ENCODE peak calls at places on chromosomes 13 and 19, in ten cellular contexts. H is HCT116, C is stomach, A is H1, F is suprapubic skin, Z is transverse colon, R is K562, G is breast epithelium, B is spleen, L is esophagus muscularis mucosa. I is an unnamed sample.

GRCh38 chr13:24683833-24684599 is 3.8 kb downstream of the ATP12A start:
- DNase-seq in H (peak), C (peak), A (peak), F (no peak), Z (peak), R (peak), G (no peak), B (peak), L (no peak), I (no peak)

GRCh38 chr19:50358483-50359431 is 6.7 kb downstream of the NAPSA start:
- DNase-seq in H (no peak), C (peak), A (no peak), F (no peak), Z (peak), R (peak), G (peak), B (peak), L (no peak), I (peak)

GRCh38 chr13:28394422-28394821 is 100.5 kb downstream of the FLT1 start:
- DNase-seq in H (no peak), C (no peak), A (no peak), F (no peak), Z (no peak), R (no peak), G (no peak), B (no peak), L (no peak), I (no peak)

GRCh38 chr13:40653558-40654318 is 12.7 kb downstream of the FOXO1 start:
- DNase-seq in H (no peak), C (no peak), A (no peak), F (no peak), Z (no peak), R (no peak), G (no peak), B (no peak), L (no peak), I (no peak)

GRCh38 chr19:43337737-43338136 is 15.7 kb upstream of the CD177 start:
- DNase-seq in H (no peak), C (no peak), A (no peak), F (no peak), Z (peak), R (no peak), G (no peak), B (no peak), L (no peak), I (no peak)

GRCh38 chr19:41353466-41354342 is at the start of gene TGFB1:
- DNase-seq in H (peak), C (peak), A (peak), F (peak), Z (peak), R (peak), G (peak), B (peak), L (peak), I (peak)

GRCh38 chr19:16661480-16662034 is 618 bp downstream of the TMEM38A start:
- DNase-seq in H (no peak), C (peak), A (peak), F (peak), Z (peak), R (peak), G (peak), B (no peak), L (no peak), I (peak)

GRCh38 chr19:6551091-6551490 is 20.3 kb downstream of the TNFSF9 start:
- DNase-seq in H (no peak), C (no peak), A (no peak), F (no peak), Z (no peak), R (no peak), G (no peak), B (no peak), L (no peak), I (no peak)

GRCh38 chr13:36163809-36164308 is 32.7 kb upstream of the DCLK1 start:
- DNase-seq in H (no peak), C (peak), A (no peak), F (no peak), Z (peak), R (no peak), G (peak), B (no peak), L (peak), I (peak)

GRCh38 chr13:42781362-42781761 is at the start of gene FAM216B:
- DNase-seq in H (no peak), C (no peak), A (no peak), F (no peak), Z (no peak), R (no peak), G (no peak), B (no peak), L (no peak), I (no peak)

GRCh38 chr13:73970413-73971055 is 163.7 kb downstream of the KLF12 start:
- DNase-seq in H (no peak), C (no peak), A (no peak), F (no peak), Z (no peak), R (no peak), G (no peak), B (no peak), L (no peak), I (no peak)

GRCh38 chr19:17282488-17283256 is 971 bp downstream of the ANKLE1 start:
- DNase-seq in H (peak), C (peak), A (peak), F (peak), Z (peak), R (peak), G (peak), B (peak), L (peak), I (peak)

GRCh38 chr19:47613165-47614146 is 4.5 kb downstream of the BICRA start:
- DNase-seq in H (no peak), C (no peak), A (peak), F (no peak), Z (no peak), R (no peak), G (peak), B (no peak), L (no peak), I (peak)

GRCh38 chr19:10093295-10094186 is 7.4 kb downstream of the SHFL start:
- DNase-seq in H (no peak), C (no peak), A (no peak), F (no peak), Z (no peak), R (peak), G (no peak), B (peak), L (no peak), I (no peak)

GRCh38 chr19:6531163-6531955 is 533 bp downstream of the TNFSF9 start:
- DNase-seq in H (no peak), C (no peak), A (no peak), F (peak), Z (no peak), R (peak), G (no peak), B (no peak), L (no peak), I (no peak)

GRCh38 chr19:29618871-29619270 is 12.8 kb downstream of the POP4 start:
- DNase-seq in H (no peak), C (no peak), A (no peak), F (no peak), Z (no peak), R (no peak), G (no peak), B (peak), L (no peak), I (no peak)

GRCh38 chr19:48837081-48837524 is 812 bp upstream of the HSD17B14 start:
- DNase-seq in H (peak), C (peak), A (peak), F (peak), Z (peak), R (no peak), G (peak), B (peak), L (peak), I (peak)

GRCh38 chr13:47945738-47946137 is 55.3 kb downstream of the SUCLA2 start:
- DNase-seq in H (no peak), C (no peak), A (no peak), F (no peak), Z (no peak), R (no peak), G (no peak), B (no peak), L (no peak), I (no peak)

GRCh38 chr13:105139380-105140285 is 1395.8 kb downstream of the EFNB2 start:
- DNase-seq in H (peak), C (peak), A (no peak), F (peak), Z (peak), R (no peak), G (peak), B (peak), L (no peak), I (peak)

GRCh38 chr19:20067898-20068297 is 9.9 kb upstream of the ZNF90 start:
- DNase-seq in H (no peak), C (no peak), A (no peak), F (no peak), Z (no peak), R (no peak), G (no peak), B (no peak), L (no peak), I (no peak)

GRCh38 chr13:103351035-103351828 is 285.0 kb upstream of the SLC10A2 start:
- DNase-seq in H (no peak), C (no peak), A (peak), F (no peak), Z (peak), R (no peak), G (no peak), B (no peak), L (no peak), I (no peak)

GRCh38 chr19:19064811-19065745 is 1.3 kb downstream of the SLC25A42 start:
- DNase-seq in H (no peak), C (no peak), A (no peak), F (no peak), Z (peak), R (peak), G (no peak), B (peak), L (no peak), I (no peak)

GRCh38 chr19:940591-941291 is 14.9 kb downstream of the ARID3A start:
- DNase-seq in H (no peak), C (peak), A (no peak), F (peak), Z (peak), R (no peak), G (peak), B (peak), L (no peak), I (peak)

GRCh38 chr19:57675881-57676280 is 5.9 kb upstream of the ZNF551 start:
- DNase-seq in H (no peak), C (no peak), A (no peak), F (no peak), Z (no peak), R (no peak), G (no peak), B (no peak), L (no peak), I (no peak)

GRCh38 chr13:45361596-45362206 is 20.7 kb upstream of the TPT1 start:
- DNase-seq in H (peak), C (no peak), A (no peak), F (no peak), Z (no peak), R (peak), G (no peak), B (no peak), L (no peak), I (no peak)

GRCh38 chr13:71249031-71249430 is 618.0 kb downstream of the DACH1 start:
- DNase-seq in H (no peak), C (no peak), A (no peak), F (no peak), Z (no peak), R (no peak), G (no peak), B (no peak), L (no peak), I (no peak)

GRCh38 chr19:18333680-18334079 is 6.7 kb upstream of the PGPEP1 start:
- DNase-seq in H (no peak), C (no peak), A (no peak), F (no peak), Z (no peak), R (no peak), G (no peak), B (no peak), L (no peak), I (no peak)

GRCh38 chr13:57846600-57847173 is 215.1 kb downstream of the PCDH17 start:
- DNase-seq in H (no peak), C (no peak), A (no peak), F (no peak), Z (no peak), R (no peak), G (no peak), B (no peak), L (no peak), I (no peak)

GRCh38 chr19:10353793-10354391 is 14.5 kb upstream of the ICAM3 start:
- DNase-seq in H (peak), C (no peak), A (peak), F (no peak), Z (peak), R (peak), G (no peak), B (no peak), L (no peak), I (no peak)

GRCh38 chr19:45125975-45126493 is 33.1 kb downstream of the PPP1R37 start:
- DNase-seq in H (peak), C (peak), A (peak), F (no peak), Z (peak), R (peak), G (peak), B (peak), L (no peak), I (no peak)

GRCh38 chr13:89401209-89401810 is 1730.1 kb downstream of the SLITRK5 start:
- DNase-seq in H (no peak), C (no peak), A (no peak), F (no peak), Z (no peak), R (no peak), G (no peak), B (no peak), L (no peak), I (no peak)

GRCh38 chr13:37534181-37534580 is 64.4 kb downstream of the POSTN start:
- DNase-seq in H (no peak), C (no peak), A (no peak), F (no peak), Z (no peak), R (no peak), G (no peak), B (no peak), L (no peak), I (no peak)

GRCh38 chr19:49059056-49059455 is 1.5 kb upstream of the CGB7 start:
- DNase-seq in H (no peak), C (no peak), A (no peak), F (no peak), Z (no peak), R (no peak), G (no peak), B (no peak), L (no peak), I (no peak)

GRCh38 chr19:46350029-46350757 is 3.3 kb downstream of the PPP5C start:
- DNase-seq in H (no peak), C (no peak), A (no peak), F (no peak), Z (peak), R (peak), G (no peak), B (no peak), L (no peak), I (no peak)

GRCh38 chr13:95676100-95676774 is 702 bp upstream of the DNAJC3 start:
- DNase-seq in H (peak), C (peak), A (no peak), F (no peak), Z (peak), R (peak), G (peak), B (peak), L (no peak), I (no peak)

GRCh38 chr19:16527971-16528521 is 14.2 kb downstream of the CHERP start:
- DNase-seq in H (no peak), C (peak), A (peak), F (no peak), Z (no peak), R (peak), G (no peak), B (no peak), L (no peak), I (no peak)

GRCh38 chr13:79741006-79741405 is 260.1 kb downstream of the NDFIP2 start:
- DNase-seq in H (no peak), C (no peak), A (no peak), F (no peak), Z (no peak), R (no peak), G (no peak), B (no peak), L (no peak), I (no peak)

GRCh38 chr19:55228403-55229031 is at the start of gene TMEM86B:
- DNase-seq in H (no peak), C (peak), A (no peak), F (no peak), Z (no peak), R (no peak), G (no peak), B (no peak), L (no peak), I (no peak)
- TF ChIP-seq POLR2AphosphoS5 in H (no peak), C (peak), A (no peak), F (no peak), Z (no peak), R (no peak), G (no peak), B (no peak), L (no peak), I (no peak)

GRCh38 chr13:99237981-99238662 is 20.1 kb downstream of the GPR18 start:
- DNase-seq in H (no peak), C (no peak), A (no peak), F (no peak), Z (no peak), R (no peak), G (no peak), B (no peak), L (no peak), I (no peak)
- TF ChIP-seq POLR2A in H (no peak), C (no peak), A (no peak), F (no peak), Z (no peak), R (no peak), G (no peak), B (no peak), L (no peak), I (no peak)

DNA sequence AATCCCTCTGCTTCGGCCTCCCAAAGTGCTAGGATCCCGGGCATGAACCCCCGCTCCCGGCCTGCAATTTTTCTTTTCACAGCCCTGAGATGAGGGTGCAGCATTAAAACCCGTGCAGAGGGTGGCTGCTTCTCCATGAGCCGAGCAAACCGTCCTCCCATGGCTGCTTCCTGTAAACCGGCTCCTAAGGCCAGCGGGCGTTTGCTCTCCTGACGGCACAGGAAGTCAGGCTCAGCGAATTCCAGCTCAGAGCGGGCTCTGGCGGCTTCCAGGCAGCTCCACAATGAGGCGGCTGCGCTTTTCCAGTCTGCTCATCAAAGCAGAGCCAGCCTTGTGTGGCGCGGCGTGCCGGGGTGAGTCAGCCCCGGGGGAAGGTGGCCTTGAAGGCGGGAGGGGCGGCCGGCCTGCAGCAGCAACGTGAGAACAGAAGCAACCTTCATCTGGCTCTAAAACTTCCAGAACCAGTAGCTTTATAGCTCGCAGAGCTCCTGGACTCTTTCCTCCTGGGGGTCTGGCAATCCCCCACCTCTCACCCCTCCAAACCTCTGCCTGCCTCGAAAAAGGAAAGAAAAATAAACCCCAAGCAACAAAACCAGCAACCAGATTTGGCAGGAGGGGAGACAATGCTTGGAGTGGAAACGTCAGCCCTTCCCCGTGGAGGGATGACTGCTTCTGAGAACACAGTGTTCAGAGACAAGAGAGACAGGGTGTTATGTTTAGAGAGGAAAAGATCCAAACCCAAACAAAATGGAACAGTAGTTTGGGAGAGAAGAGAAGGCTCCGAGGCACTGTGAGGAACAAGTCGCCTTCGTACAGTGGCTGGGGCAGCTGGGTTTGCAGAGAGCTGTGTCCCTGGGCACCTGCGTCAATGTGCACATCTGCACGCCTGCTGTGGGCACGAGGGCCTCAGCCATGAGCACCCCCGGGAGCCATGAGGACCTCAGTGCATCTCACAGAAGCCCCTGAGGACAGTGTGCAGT is 67.8 kb downstream of the GADD45B start:
- DNase-seq in H (peak), C (peak), A (peak), F (peak), Z (peak), R (peak), G (peak), B (peak), L (peak), I (peak)
- H3K4me3 ChIP-seq in H (peak), C (peak), A (no peak), F (peak), Z (no peak), R (no peak), G (peak), B (peak), L (peak), I (peak)

GRCh38 chr13:51746802-51747201 is 57.2 kb downstream of the DHRS12 start:
- DNase-seq in H (no peak), C (no peak), A (no peak), F (no peak), Z (no peak), R (no peak), G (no peak), B (no peak), L (peak), I (no peak)
- TF ChIP-seq POLR2AphosphoS5 in H (no peak), C (no peak), A (no peak), F (no peak), Z (no peak), R (no peak), G (no peak), B (no peak), L (no peak), I (no peak)

GRCh38 chr19:35740108-35740422 is 2.2 kb downstream of the IGFLR1 start:
- DNase-seq in H (no peak), C (no peak), A (no peak), F (no peak), Z (no peak), R (no peak), G (no peak), B (no peak), L (no peak), I (no peak)

GRCh38 chr19:35742121-35742724 is at the start of gene IGFLR1:
- DNase-seq in H (no peak), C (peak), A (no peak), F (no peak), Z (peak), R (no peak), G (no peak), B (peak), L (no peak), I (no peak)

GRCh38 chr19:35739275-35740107 is 2.8 kb downstream of the IGFLR1 start:
- DNase-seq in H (no peak), C (no peak), A (peak), F (no peak), Z (no peak), R (no peak), G (no peak), B (peak), L (no peak), I (no peak)

GRCh38 chr19:35741216-35741541 is 1.1 kb downstream of the IGFLR1 start:
- DNase-seq in H (no peak), C (no peak), A (no peak), F (no peak), Z (no peak), R (no peak), G (no peak), B (no peak), L (no peak), I (no peak)

DNA sequence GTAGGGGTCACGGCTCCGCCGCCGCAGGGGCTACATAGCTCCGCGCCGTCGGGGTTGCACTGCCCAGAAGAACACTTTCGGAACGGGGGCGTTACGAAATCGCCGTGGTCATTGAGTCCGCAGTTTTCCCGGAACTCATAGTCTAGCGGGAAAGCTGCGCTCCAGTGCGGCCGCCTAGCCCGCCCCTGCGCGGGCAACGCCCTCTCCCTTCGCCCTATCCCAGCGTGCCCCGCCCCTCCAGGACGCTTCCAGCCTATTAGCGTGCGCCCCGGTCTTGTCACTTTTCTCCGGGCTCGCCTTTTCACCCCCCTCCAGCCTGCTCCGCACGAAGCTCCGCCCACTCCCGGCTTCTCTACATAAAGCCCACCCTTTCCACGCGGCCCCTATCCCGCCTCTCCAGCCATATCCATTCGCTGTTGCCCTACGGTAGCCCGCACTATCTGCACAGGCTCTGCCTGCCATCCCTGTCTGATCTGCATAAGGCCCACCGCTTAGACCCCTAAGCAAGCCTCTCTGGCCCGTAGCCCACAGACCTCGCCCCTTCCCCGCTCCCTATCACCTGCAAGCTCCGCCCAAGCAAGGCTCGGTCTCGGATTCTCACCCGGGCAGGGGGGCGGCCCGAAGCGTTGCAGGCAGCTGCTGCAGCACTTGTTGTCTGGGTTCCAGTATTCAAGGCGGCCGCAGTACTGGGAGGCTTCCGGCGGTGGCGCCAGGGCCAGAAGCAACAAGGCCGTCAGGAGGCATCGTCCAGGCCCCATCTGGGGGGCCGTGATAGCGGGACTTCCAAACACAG is 1.6 kb downstream of the IGFLR1 start:
- DNase-seq in H (peak), C (peak), A (peak), F (peak), Z (peak), R (peak), G (peak), B (peak), L (peak), I (peak)
- TF ChIP-seq POLR2A in H (peak), C (no peak), A (no peak), F (peak), Z (peak), R (peak), G (no peak), B (no peak), L (no peak), I (no peak)